ENCODE peak calls at places on chromosomes 16 and 17, in six cellular contexts. H is MM.1S, X is fibroblast of lung, A is endothelial cell of umbilical vein, Z is H1, B is mammary epithelial cell. D is an unnamed sample.
A peak's percentile ranks its signal among the peaks of the same experiment; 100 is the strongest.

GRCh38 chr17:19317359-19318095 is 45.0 kb downstream of the B9D1 start:
- DNase-seq in A (peak; percentile 91), Z (peak; percentile 74), X (peak; percentile 73), B (no peak), H (peak; percentile 95), D (peak; percentile 77)

GRCh38 chr16:88570691-88571092 is 489 bp downstream of the ZC3H18 start:
- DNase-seq in Z (no peak), A (peak; percentile 34), H (peak; percentile 17), X (no peak), B (peak; percentile 33), D (peak; percentile 74)

GRCh38 chr16:17423195-17423594 is 47.6 kb downstream of the XYLT1 start:
- DNase-seq in A (no peak), H (no peak), B (no peak), Z (peak; percentile 41), X (no peak), D (no peak)

GRCh38 chr17:2235792-2236365 is 67.7 kb downstream of the SMG6 start:
- DNase-seq in B (no peak), H (no peak), X (peak; percentile 68), A (no peak), Z (no peak), D (peak; percentile 86)

GRCh38 chr17:55495239-55495638 is 16.0 kb downstream of the SMIM36 start:
- DNase-seq in B (peak; percentile 54), A (no peak), H (no peak), Z (no peak), X (no peak), D (no peak)

GRCh38 chr16:50251375-50252081 is 14.8 kb upstream of the ADCY7 start:
- DNase-seq in A (no peak), B (peak; percentile 83), Z (no peak), H (no peak), X (peak; percentile 83), D (no peak)

GRCh38 chr16:81927561-81928185 is 83.6 kb downstream of the SDR42E1 start:
- DNase-seq in H (no peak), A (no peak), B (no peak), Z (no peak), X (no peak), D (no peak)

GRCh38 chr17:36844013-36844412 is 93.3 kb upstream of the LHX1 start:
- DNase-seq in Z (no peak), X (no peak), H (no peak), A (no peak), B (no peak), D (no peak)

GRCh38 chr16:19844945-19845641 is 39.6 kb downstream of the GPRC5B start:
- DNase-seq in B (no peak), H (no peak), X (peak; percentile 86), A (no peak), Z (no peak), D (no peak)

GRCh38 chr17:16439303-16439791 is 24.0 kb downstream of the TRPV2 start:
- DNase-seq in H (peak; percentile 45), B (no peak), A (no peak), X (no peak), Z (no peak), D (peak; percentile 55)

GRCh38 chr17:57984936-57985674 is 2.9 kb downstream of the VEZF1 start:
- DNase-seq in A (no peak), H (no peak), Z (no peak), B (no peak), X (no peak), D (no peak)

GRCh38 chr17:65455972-65456343 is 105.5 kb downstream of the AXIN2 start:
- DNase-seq in A (peak; percentile 20), H (no peak), Z (peak; percentile 47), X (peak; percentile 41), B (no peak), D (no peak)

GRCh38 chr16:21088646-21089538 is 61.8 kb downstream of the DNAH3 start:
- DNase-seq in B (peak; percentile 35), X (peak; percentile 34), Z (no peak), H (no peak), A (no peak), D (no peak)

GRCh38 chr16:79267781-79268180 is 332.8 kb downstream of the MAF start:
- DNase-seq in B (no peak), Z (no peak), H (no peak), A (no peak), X (no peak), D (no peak)

GRCh38 chr17:28315846-28316705 is 2.9 kb upstream of the TMEM97 start:
- DNase-seq in Z (no peak), B (no peak), A (no peak), X (no peak), H (no peak), D (no peak)

GRCh38 chr17:37084375-37084774 is 135.6 kb downstream of the AATF start:
- DNase-seq in H (no peak), Z (no peak), B (no peak), X (no peak), A (peak; percentile 23), D (no peak)

GRCh38 chr17:77480509-77481215 is 339.9 kb downstream of the SEC14L1 start:
- DNase-seq in X (no peak), H (peak; percentile 2), B (no peak), A (no peak), Z (no peak), D (no peak)

GRCh38 chr17:39104046-39104445 is 47.4 kb downstream of the PLXDC1 start:
- DNase-seq in H (no peak), Z (no peak), B (no peak), A (no peak), X (peak; percentile 79), D (no peak)

GRCh38 chr17:56478836-56479447 is 114.6 kb upstream of the NOG start:
- DNase-seq in Z (no peak), H (peak; percentile 42), A (peak; percentile 44), X (peak; percentile 27), B (peak; percentile 32), D (peak; percentile 77)

GRCh38 chr16:79698341-79698753 is 97.8 kb upstream of the MAF start:
- DNase-seq in B (no peak), A (no peak), Z (no peak), X (peak; percentile 98), H (no peak), D (no peak)

GRCh38 chr16:483351-484075 is 44.0 kb upstream of the CAPN15 start:
- DNase-seq in B (no peak), X (no peak), H (no peak), A (no peak), Z (no peak), D (peak; percentile 41)

GRCh38 chr16:4947722-4948503 is 10.2 kb upstream of the SEC14L5 start:
- DNase-seq in H (no peak), Z (no peak), A (no peak), X (no peak), B (no peak), D (no peak)

GRCh38 chr16:265711-266110 is 10.0 kb downstream of the RGS11 start:
- DNase-seq in A (no peak), Z (no peak), H (no peak), B (peak; percentile 30), X (no peak), D (no peak)

GRCh38 chr16:56408379-56409098 is 16.8 kb downstream of the AMFR start:
- DNase-seq in B (no peak), A (no peak), X (no peak), Z (no peak), H (no peak), D (no peak)

GRCh38 chr16:56411624-56412023 is 13.7 kb downstream of the AMFR start:
- DNase-seq in H (no peak), X (no peak), Z (no peak), A (no peak), B (no peak), D (no peak)

GRCh38 chr16:56405977-56406376 is 19.4 kb downstream of the AMFR start:
- DNase-seq in H (no peak), Z (no peak), X (no peak), A (no peak), B (no peak), D (no peak)

GRCh38 chr16:56411123-56411522 is 14.2 kb downstream of the AMFR start:
- DNase-seq in Z (no peak), H (no peak), B (no peak), A (no peak), X (no peak), D (no peak)

GRCh38 chr16:56409195-56409594 is 16.1 kb downstream of the AMFR start:
- DNase-seq in Z (no peak), X (peak; percentile 24), B (peak; percentile 62), H (no peak), A (no peak), D (no peak)
- H3K4me2 ChIP-seq in Z (no peak overlapping the region), X (no peak overlapping the region), B (no peak overlapping the region), H (no peak overlapping the region), A (no peak overlapping the region), D (no peak overlapping the region)

GRCh38 chr17:81910840-81911276 is 341 bp downstream of the PCYT2 start:
- DNase-seq in X (no peak), H (no peak), B (no peak), Z (no peak), A (no peak), D (peak; percentile 58)

GRCh38 chr17:81908793-81909192 is 2.4 kb downstream of the PCYT2 start:
- DNase-seq in H (no peak), A (no peak), Z (no peak), X (no peak), B (no peak), D (no peak)

GRCh38 chr17:81909966-81910839 is 996 bp downstream of the PCYT2 start:
- DNase-seq in X (no peak), Z (no peak), H (no peak), A (no peak), B (no peak), D (peak; percentile 59)

GRCh38 chr17:81907219-81908145 is 3.7 kb downstream of the PCYT2 start:
- DNase-seq in B (no peak), A (no peak), H (no peak), Z (no peak), X (no peak), D (no peak)

DNA sequence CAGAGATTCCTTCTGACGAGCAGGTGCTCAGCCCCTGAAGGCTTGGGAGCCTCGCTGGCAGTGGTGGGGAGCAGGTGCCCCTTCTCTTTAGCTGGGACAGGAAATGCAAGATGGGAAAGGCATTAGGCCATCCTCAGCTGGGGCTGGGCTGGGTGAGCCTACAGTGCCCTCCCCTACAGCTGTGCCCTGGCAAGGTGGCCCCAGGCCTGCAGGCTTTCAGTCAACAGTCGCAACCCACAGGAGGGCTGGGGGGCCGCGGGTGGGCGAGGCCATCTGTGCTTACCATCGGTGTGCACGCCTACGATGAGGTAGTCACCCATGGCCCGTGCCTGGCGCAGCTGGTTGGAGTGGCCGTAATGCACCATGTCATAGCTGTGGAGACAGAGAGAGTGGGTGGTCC is 2.0 kb downstream of the PCYT2 start:
- DNase-seq in H (no peak), B (no peak), A (no peak), Z (no peak), X (no peak), D (no peak)
- H3K9ac ChIP-seq in H (no peak overlapping the region), B (no peak overlapping the region), A (no peak overlapping the region), Z (no peak overlapping the region), X (no peak overlapping the region), D (no peak overlapping the region)

GRCh38 chr17:81553616-81554181 is 1.5 kb upstream of the FAAP100 start:
- DNase-seq in H (no peak), Z (no peak), A (peak; percentile 89), B (peak; percentile 92), X (peak; percentile 94), D (peak; percentile 62)
- H3K27ac ChIP-seq in H (peak overlapping the region; percentile 61), Z (peak overlapping the region; percentile 13), A (peak overlapping the region; percentile 79), B (no peak overlapping the region), X (peak overlapping the region; percentile 87), D (peak overlapping the region; percentile 68)

GRCh38 chr16:71295950-71296349 is 6.7 kb upstream of the CMTR2 start:
- DNase-seq in X (no peak), B (no peak), H (no peak), Z (no peak), A (no peak), D (no peak)
- H3K4me2 ChIP-seq in X (no peak overlapping the region), B (no peak overlapping the region), H (no peak overlapping the region), Z (no peak overlapping the region), A (no peak overlapping the region), D (no peak overlapping the region)